ENCODE peak calls at places on chromosomes 13 and 19, in four cellular contexts. U, P, A and L are unnamed samples.
A peak's percentile ranks its signal among the peaks of the same experiment; 100 is the strongest.

GRCh38 chr19:2235396-2236284 is 489 bp downstream of the PLEKHJ1 start:
- DNase-seq in U (peak; percentile 43), P (peak; percentile 85), A (peak; percentile 58), L (no peak)

GRCh38 chr19:34932494-34932893 is 5.8 kb downstream of the ZNF30 start:
- DNase-seq in U (no peak), P (no peak), A (no peak), L (no peak)

GRCh38 chr19:3234800-3235199 is 10.3 kb downstream of the CELF5 start:
- DNase-seq in U (peak; percentile 49), P (no peak), A (peak; percentile 52), L (no peak)

GRCh38 chr19:40262422-40262821 is 22.7 kb downstream of the AKT2 start:
- DNase-seq in U (no peak), P (no peak), A (no peak), L (no peak)

GRCh38 chr19:20422616-20423205 is 142.9 kb downstream of the ZNF737 start:
- DNase-seq in U (no peak), P (no peak), A (no peak), L (no peak)

GRCh38 chr13:29849071-29849541 is 1.3 kb downstream of the UBL3 start:
- DNase-seq in U (peak; percentile 10), P (peak; percentile 13), A (peak; percentile 38), L (no peak)

GRCh38 chr19:46349311-46349993 is 2.6 kb downstream of the PPP5C start:
- DNase-seq in U (peak; percentile 23), P (no peak), A (no peak), L (no peak)

GRCh38 chr19:58372311-58373133 is 8.3 kb downstream of the ZNF837 start:
- DNase-seq in U (no peak), P (no peak), A (no peak), L (no peak)

GRCh38 chr19:17311455-17312248 is 2.3 kb downstream of the DDA1 start:
- DNase-seq in U (no peak), P (peak; percentile 76), A (no peak), L (no peak)

GRCh38 chr13:30982506-30982905 is 50.0 kb downstream of the TEX26 start:
- DNase-seq in U (no peak), P (no peak), A (no peak), L (no peak)

GRCh38 chr13:24180743-24181384 is 20.3 kb downstream of the SPATA13 start:
- DNase-seq in U (no peak), P (no peak), A (no peak), L (no peak)

GRCh38 chr13:32267836-32268439 is 47.2 kb downstream of the ZAR1L start:
- DNase-seq in U (peak; percentile 12), P (no peak), A (no peak), L (peak; percentile 51)

GRCh38 chr13:94415484-94415883 is 64.0 kb downstream of the DCT start:
- DNase-seq in U (no peak), P (no peak), A (no peak), L (no peak)

GRCh38 chr13:98297043-98297442 is 120.0 kb upstream of the RNF113B start:
- DNase-seq in U (no peak), P (no peak), A (no peak), L (no peak)

GRCh38 chr13:73704587-73704986 is 429.6 kb downstream of the KLF12 start:
- DNase-seq in U (no peak), P (no peak), A (no peak), L (no peak)

GRCh38 chr19:32219881-32220552 is 125.4 kb upstream of the ZNF507 start:
- DNase-seq in U (no peak), P (no peak), A (no peak), L (no peak)

GRCh38 chr13:106318941-106319411 is 216.5 kb downstream of the EFNB2 start:
- DNase-seq in U (no peak), P (no peak), A (no peak), L (peak; percentile 62)

GRCh38 chr13:28573595-28574373 is 78.9 kb upstream of the FLT1 start:
- DNase-seq in U (no peak), P (no peak), A (no peak), L (no peak)

GRCh38 chr13:39433705-39434104 is 169.3 kb downstream of the LHFPL6 start:
- DNase-seq in U (no peak), P (no peak), A (no peak), L (no peak)

GRCh38 chr13:34048652-34049051 is 230.7 kb downstream of the RFC3 start:
- DNase-seq in U (no peak), P (no peak), A (no peak), L (no peak)

GRCh38 chr19:604355-604754 is 14.7 kb downstream of the HCN2 start:
- DNase-seq in U (peak; percentile 80), P (no peak), A (peak; percentile 89), L (no peak)

GRCh38 chr13:110390572-110390971 is 83.5 kb downstream of the COL4A2 start:
- DNase-seq in U (no peak), P (no peak), A (no peak), L (no peak)

GRCh38 chr19:46776927-46777911 is 11.2 kb downstream of the SLC1A5 start:
- DNase-seq in U (peak; percentile 68), P (no peak), A (peak; percentile 69), L (no peak)

GRCh38 chr19:16067205-16067938 is 8.9 kb upstream of the TPM4 start:
- DNase-seq in U (no peak), P (no peak), A (no peak), L (peak; percentile 54)
- TF ChIP-seq ELF1 in U (no peak), P (no peak), A (no peak), L (no peak)

GRCh38 chr19:49807174-49807830 is 5.8 kb downstream of the FUZ start:
- DNase-seq in U (no peak), P (no peak), A (no peak), L (no peak)

GRCh38 chr19:49809987-49810389 is 3.1 kb downstream of the FUZ start:
- DNase-seq in U (no peak), P (no peak), A (no peak), L (no peak)

GRCh38 chr19:49809155-49809986 is 3.7 kb downstream of the FUZ start:
- DNase-seq in U (no peak), P (peak; percentile 35), A (peak; percentile 79), L (no peak)

GRCh38 chr19:49807888-49808675 is 5.0 kb downstream of the FUZ start:
- DNase-seq in U (no peak), P (no peak), A (no peak), L (no peak)

DNA sequence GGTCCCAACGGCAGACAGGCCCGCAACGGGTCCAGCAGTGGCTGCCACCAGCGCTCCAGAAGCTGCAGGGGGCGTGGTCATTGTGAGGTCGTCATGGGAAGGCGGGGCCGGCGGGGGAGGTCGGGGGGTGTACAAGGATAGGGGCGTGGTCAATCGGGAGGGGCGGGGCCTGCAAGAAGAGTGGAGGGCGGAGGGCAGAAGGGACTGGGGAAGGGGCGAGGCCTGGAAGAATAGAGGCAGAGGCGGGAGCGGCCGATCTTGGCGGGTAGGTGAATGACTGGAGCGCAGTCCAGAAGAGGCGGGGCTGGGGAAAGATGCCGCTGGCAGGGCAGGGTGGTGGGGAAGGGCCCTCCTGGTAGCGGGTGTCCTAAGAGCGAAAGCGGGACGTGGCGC is 4.3 kb downstream of the FUZ start:
- DNase-seq in U (peak; percentile 92), P (peak; percentile 59), A (peak; percentile 99), L (no peak)
- TF ChIP-seq MAX in U (no peak), P (no peak), A (no peak), L (no peak)

GRCh38 chr13:21074601-21075302 is 13.4 kb upstream of the LATS2 start:
- DNase-seq in U (no peak), P (no peak), A (no peak), L (no peak)
- TF ChIP-seq ELF1 in U (no peak), P (no peak), A (no peak), L (no peak)

DNA sequence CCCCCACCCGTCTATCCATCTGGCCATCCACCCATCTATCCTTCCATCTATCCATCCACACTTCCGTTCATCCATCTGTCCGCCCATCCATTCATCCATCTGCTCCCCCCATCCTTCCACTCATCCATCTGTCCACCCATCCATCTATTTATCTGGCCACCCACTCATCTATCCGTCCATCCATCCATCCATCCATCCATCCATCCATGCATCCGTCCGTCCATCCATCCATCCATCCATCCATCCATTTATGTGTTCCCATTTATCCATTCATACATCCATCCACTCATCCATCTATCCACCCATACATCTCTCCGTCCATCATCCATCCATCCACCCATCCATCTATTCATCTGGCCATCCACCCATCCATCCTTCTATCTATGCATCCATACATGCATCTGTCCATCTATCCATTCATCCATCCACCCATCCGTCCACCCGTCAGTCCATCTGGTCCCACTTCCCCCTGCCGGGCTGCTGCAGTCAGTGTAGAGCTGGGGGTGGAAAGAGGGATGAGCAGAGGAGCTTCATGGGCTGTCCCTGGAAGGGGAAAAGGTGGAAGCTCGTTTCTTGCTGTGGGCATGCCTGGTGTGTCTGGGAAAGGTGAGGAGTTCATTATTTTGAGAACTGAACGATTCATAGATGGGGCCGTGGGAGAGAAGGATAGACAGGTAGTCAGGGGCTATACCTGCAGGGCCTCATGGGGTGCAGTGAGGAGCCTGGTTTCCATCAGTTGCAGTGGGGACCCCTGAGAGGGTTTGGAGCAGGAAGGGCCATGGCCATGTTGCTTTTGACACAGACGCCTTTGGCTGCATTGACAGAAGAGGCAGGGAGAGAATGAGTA is 842 bp downstream of the HSD11B1L start:
- DNase-seq in U (no peak), P (no peak), A (no peak), L (no peak)
- TF ChIP-seq MAX in U (no peak), P (no peak), A (no peak), L (no peak)

GRCh38 chr19:50858896-50859295 is 4.2 kb downstream of the KLK3 start:
- DNase-seq in U (no peak), P (no peak), A (no peak), L (no peak)
- TF ChIP-seq ELF1 in U (no peak), P (no peak), A (no peak), L (no peak)

GRCh38 chr13:95643009-95643408 is 1.5 kb downstream of the DZIP1 start:
- DNase-seq in U (no peak), P (no peak), A (peak; percentile 17), L (no peak)

GRCh38 chr13:95641961-95642621 is 2.4 kb downstream of the DZIP1 start:
- DNase-seq in U (no peak), P (peak; percentile 44), A (peak; percentile 77), L (no peak)

GRCh38 chr13:95643471-95643813 is 1.1 kb downstream of the DZIP1 start:
- DNase-seq in U (no peak), P (peak; percentile 6), A (peak; percentile 57), L (no peak)

GRCh38 chr13:95643814-95644598 is 500 bp downstream of the DZIP1 start:
- DNase-seq in U (no peak), P (peak; percentile 2), A (peak; percentile 80), L (no peak)

GRCh38 chr13:95644611-95645052 is at the start of gene DZIP1:
- DNase-seq in U (no peak), P (peak; percentile 75), A (peak; percentile 90), L (no peak)
- TF ChIP-seq MAX in U (no peak), P (peak; percentile 88), A (peak; percentile 93), L (no peak)

GRCh38 chr13:113863511-113864302 is at the start of gene GAS6:
- DNase-seq in U (peak; percentile 49), P (no peak), A (peak; percentile 89), L (no peak)
- TF ChIP-seq ELF1 in U (no peak), P (no peak), A (no peak), L (no peak)